ENCODE peak calls at places on chromosomes 13 and 19, in ten cellular contexts. W, E, G, K, I, B, Y, Z, A and R are unnamed samples.

GRCh38 chr13:45737571-45738002 is 35.5 kb downstream of the CBY2 start:
- DNase-seq in E (no peak), G (no peak), I (no peak), B (peak), A (peak), W (peak), Z (no peak), K (no peak), Y (no peak), R (no peak)

GRCh38 chr13:98599502-98600328 is 22.8 kb upstream of the STK24 start:
- DNase-seq in Z (peak), G (no peak), W (no peak), K (no peak), I (no peak), A (peak), B (no peak), Y (peak), E (no peak), R (no peak)

GRCh38 chr13:93767231-93767916 is 540.8 kb downstream of the GPC6 start:
- DNase-seq in Z (peak), I (no peak), A (no peak), B (no peak), Y (no peak), K (no peak), W (peak), G (no peak), E (no peak), R (no peak)

GRCh38 chr13:66427330-66427990 is 802.7 kb downstream of the PCDH9 start:
- DNase-seq in G (no peak), Y (no peak), A (no peak), E (no peak), B (no peak), K (no peak), I (no peak), Z (no peak), W (no peak), R (no peak)

GRCh38 chr19:45955905-45956608 is 17.6 kb downstream of the NOVA2 start:
- DNase-seq in Z (peak), K (peak), E (no peak), Y (no peak), B (no peak), I (no peak), G (peak), A (peak), W (no peak), R (no peak)

GRCh38 chr13:45718992-45719391 is 16.9 kb downstream of the CBY2 start:
- DNase-seq in Y (peak), I (no peak), A (no peak), E (no peak), B (no peak), G (no peak), K (no peak), Z (no peak), W (no peak), R (no peak)

GRCh38 chr19:23978068-23978467 is 63.4 kb downstream of the ZNF726 start:
- DNase-seq in E (no peak), K (no peak), Y (no peak), G (no peak), I (no peak), Z (no peak), B (no peak), W (no peak), A (no peak), R (no peak)

GRCh38 chr19:45574526-45574925 is 10.1 kb downstream of the OPA3 start:
- DNase-seq in E (no peak), I (no peak), W (no peak), B (no peak), A (no peak), K (no peak), Z (no peak), G (no peak), Y (no peak), R (no peak)

GRCh38 chr13:97435297-97435682 is 1.3 kb downstream of the RAP2A start:
- DNase-seq in I (no peak), E (no peak), G (no peak), A (no peak), W (no peak), Y (no peak), B (no peak), Z (no peak), K (no peak), R (no peak)
- H3K4me3 ChIP-seq in I (peak), E (peak), G (peak), A (peak), W (peak), Y (peak), B (no peak), Z (peak), K (no peak), R (peak)

DNA sequence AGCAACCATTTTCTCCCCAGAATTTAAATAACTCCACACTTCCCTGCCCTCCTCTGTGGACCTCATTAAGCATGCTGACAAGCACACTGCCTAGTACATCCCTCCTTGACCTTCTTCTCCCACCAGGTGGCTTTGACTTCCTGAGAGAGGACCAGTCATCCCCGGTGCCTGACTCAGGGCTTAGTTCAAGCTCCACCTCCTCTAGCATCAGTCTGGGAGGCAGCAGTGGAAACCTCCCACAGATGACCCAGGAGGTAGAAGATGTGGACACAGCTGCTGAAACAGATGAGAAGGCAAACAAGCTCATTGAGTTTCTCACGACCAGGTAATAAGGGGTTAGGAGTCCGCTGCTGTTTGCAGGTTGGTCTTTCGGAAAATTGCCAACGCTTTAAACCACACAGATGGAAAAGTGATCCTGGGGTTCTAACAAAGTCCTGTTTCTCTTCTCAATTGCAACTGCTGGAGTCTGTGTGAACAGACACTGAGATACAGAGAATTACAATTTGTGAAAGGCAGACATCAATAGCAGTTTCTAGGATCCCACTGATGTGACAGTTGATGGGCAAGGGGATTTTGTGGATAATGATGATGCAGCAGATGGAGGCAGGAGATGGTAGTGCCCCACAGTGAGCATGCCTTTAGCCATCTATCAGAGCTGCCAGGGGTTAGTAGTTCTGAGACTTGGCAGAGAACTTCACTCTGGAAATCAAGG is 86.7 kb downstream of the ZAR1L start:
- DNase-seq in A (no peak), W (peak), Z (peak), I (no peak), K (no peak), Y (no peak), G (no peak), E (no peak), B (no peak), R (no peak)
- TF ChIP-seq CTCF in A (peak), W (no peak), Z (peak), I (no peak), K (no peak), Y (no peak), G (no peak), E (no peak), B (no peak), R (no peak)

GRCh38 chr19:55382522-55383054 is 1.5 kb downstream of the TMEM238 start:
- DNase-seq in Z (no peak), B (no peak), A (no peak), E (no peak), W (no peak), G (no peak), K (no peak), I (no peak), Y (no peak), R (no peak)
- H3K27ac ChIP-seq in Z (no peak), B (no peak), A (no peak), E (no peak), W (peak), G (no peak), K (no peak), I (no peak), Y (no peak), R (no peak)

GRCh38 chr19:11576186-11576585 is 1.3 kb downstream of the ACP5 start:
- DNase-seq in I (no peak), Z (no peak), W (no peak), E (no peak), K (no peak), A (no peak), B (no peak), Y (no peak), G (no peak), R (no peak)

GRCh38 chr19:11581740-11582139 is 4.3 kb upstream of the ACP5 start:
- DNase-seq in G (no peak), E (no peak), I (peak), Y (no peak), Z (peak), K (no peak), W (no peak), A (no peak), B (no peak), R (no peak)

GRCh38 chr19:11578342-11579142 is 1.1 kb upstream of the ACP5 start:
- DNase-seq in W (peak), A (peak), E (peak), Y (peak), Z (no peak), B (peak), I (peak), K (peak), G (peak), R (no peak)

GRCh38 chr19:11577451-11578341 is at the start of gene ACP5:
- DNase-seq in W (peak), A (no peak), Y (no peak), Z (no peak), I (no peak), E (peak), K (no peak), B (no peak), G (no peak), R (no peak)

DNA sequence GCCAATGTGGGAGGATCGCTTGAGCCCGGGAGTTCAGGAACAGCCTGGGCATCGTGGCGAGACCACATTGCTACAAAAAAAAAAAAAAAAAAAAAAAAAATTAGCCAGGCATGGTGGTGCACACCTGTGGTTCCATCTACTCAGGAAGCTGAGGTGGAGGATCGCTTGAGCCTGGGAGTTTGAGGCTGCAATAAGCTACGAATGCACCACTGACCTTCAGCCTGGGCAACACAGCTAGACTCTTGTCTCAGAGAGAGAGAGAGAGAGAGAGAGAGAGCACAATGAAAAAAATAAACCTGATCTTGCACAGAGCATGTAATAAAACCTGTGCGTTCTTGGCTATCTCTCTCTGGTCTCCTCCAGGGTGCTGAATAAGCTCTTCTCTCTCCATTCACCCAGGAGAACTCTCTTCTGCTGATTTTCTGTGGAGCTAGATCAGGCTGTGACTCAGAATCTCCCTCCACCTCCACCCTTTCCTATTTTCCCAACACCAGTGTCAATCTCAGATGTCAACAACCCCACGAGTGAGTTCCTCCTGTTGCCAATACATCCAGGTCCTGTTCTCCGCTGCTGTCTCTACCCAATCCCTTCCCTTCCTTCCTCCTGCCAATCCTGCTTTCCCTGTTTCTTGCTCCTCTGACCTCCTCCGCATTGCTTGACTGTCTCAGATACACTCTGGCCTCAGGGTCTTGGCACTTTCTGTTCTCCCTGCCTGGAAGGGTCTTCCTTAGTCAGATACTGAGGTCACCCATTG is 3.4 kb upstream of the ACP5 start:
- DNase-seq in E (no peak), K (peak), G (no peak), W (no peak), I (no peak), Z (peak), A (no peak), B (no peak), Y (no peak), R (no peak)
- H3K4me3 ChIP-seq in E (no peak), K (no peak), G (no peak), W (no peak), I (no peak), Z (no peak), A (no peak), B (no peak), Y (no peak), R (no peak)

GRCh38 chr13:35804901-35805300 is 326.3 kb downstream of the DCLK1 start:
- DNase-seq in Y (no peak), W (no peak), I (no peak), K (no peak), Z (peak), G (no peak), B (no peak), A (no peak), E (no peak), R (no peak)

GRCh38 chr13:35812730-35813129 is 318.5 kb downstream of the DCLK1 start:
- DNase-seq in A (no peak), Z (no peak), B (no peak), E (no peak), G (no peak), I (no peak), Y (no peak), W (no peak), K (no peak), R (no peak)

GRCh38 chr13:35814573-35814972 is 316.6 kb downstream of the DCLK1 start:
- DNase-seq in G (no peak), E (no peak), W (no peak), I (no peak), Y (no peak), B (no peak), K (no peak), A (no peak), Z (no peak), R (no peak)

GRCh38 chr13:35808846-35809245 is 322.3 kb downstream of the DCLK1 start:
- DNase-seq in B (no peak), Y (no peak), G (no peak), E (no peak), I (no peak), W (no peak), K (no peak), A (no peak), Z (no peak), R (no peak)

GRCh38 chr13:35810286-35810685 is 320.9 kb downstream of the DCLK1 start:
- DNase-seq in I (no peak), K (no peak), A (no peak), B (no peak), Z (no peak), E (no peak), G (no peak), W (no peak), Y (no peak), R (no peak)
- TF ChIP-seq CTCF in I (no peak), K (no peak), A (no peak), B (no peak), Z (no peak), E (no peak), G (no peak), W (no peak), Y (no peak), R (no peak)